ENCODE peak calls at places on chromosomes 2 and 18, in five cellular contexts. K, J, C, Y and A are unnamed samples.

GRCh38 chr2:234047361-234047760 is 3.1 kb upstream of the SPP2 start:
- DNase-seq in K (no peak), J (no peak), C (no peak), Y (no peak), A (no peak)

GRCh38 chr2:201432038-201432437 is 19.2 kb downstream of the TRAK2 start:
- DNase-seq in K (no peak), J (no peak), C (no peak), Y (peak), A (no peak)

GRCh38 chr2:8049851-8050571 is 631.8 kb upstream of the ID2 start:
- DNase-seq in K (no peak), J (no peak), C (no peak), Y (no peak), A (no peak)

GRCh38 chr2:54858021-54858681 is 134.7 kb downstream of the EML6 start:
- DNase-seq in K (no peak), J (no peak), C (no peak), Y (peak), A (no peak)

GRCh38 chr2:64792310-64792709 is 138.6 kb upstream of the SERTAD2 start:
- DNase-seq in K (no peak), J (no peak), C (no peak), Y (peak), A (peak)

GRCh38 chr2:23426284-23426905 is 41.4 kb downstream of the KLHL29 start:
- DNase-seq in K (no peak), J (no peak), C (no peak), Y (no peak), A (no peak)

GRCh38 chr18:58297198-58297597 is 253.2 kb downstream of the NEDD4L start:
- DNase-seq in K (no peak), J (no peak), C (no peak), Y (no peak), A (no peak)

GRCh38 chr18:73948497-73948896 is 199.1 kb downstream of the FBXO15 start:
- DNase-seq in K (no peak), J (no peak), C (no peak), Y (no peak), A (no peak)

GRCh38 chr2:149686677-149687427 is 99.3 kb upstream of the MMADHC start:
- DNase-seq in K (no peak), J (no peak), C (no peak), Y (no peak), A (peak)

GRCh38 chr18:76923485-76924085 is 101.2 kb downstream of the ZNF236 start:
- DNase-seq in K (peak), J (no peak), C (peak), Y (peak), A (peak)

GRCh38 chr2:26562811-26563645 is 78.1 kb downstream of the CIB4 start:
- DNase-seq in K (no peak), J (no peak), C (peak), Y (no peak), A (no peak)

GRCh38 chr2:32235315-32235714 is 29.4 kb downstream of the NLRC4 start:
- DNase-seq in K (no peak), J (peak), C (no peak), Y (no peak), A (no peak)

GRCh38 chr2:16621348-16621747 is 44.3 kb downstream of the CYRIA start:
- DNase-seq in K (no peak), J (no peak), C (no peak), Y (no peak), A (no peak)

GRCh38 chr2:240236217-240237111 is 96.0 kb upstream of the OTOS start:
- DNase-seq in K (no peak), J (no peak), C (no peak), Y (no peak), A (peak)

GRCh38 chr2:24435391-24436316 is 55.4 kb upstream of the NCOA1 start:
- DNase-seq in K (no peak), J (peak), C (no peak), Y (no peak), A (peak)

GRCh38 chr2:181777654-181778053 is 97.3 kb upstream of the NEUROD1 start:
- DNase-seq in K (no peak), J (no peak), C (no peak), Y (no peak), A (no peak)

GRCh38 chr18:28208268-28208667 is 31.3 kb upstream of the CDH2 start:
- DNase-seq in K (no peak), J (no peak), C (no peak), Y (no peak), A (no peak)

GRCh38 chr2:20468549-20469500 is 22.0 kb downstream of the RHOB start:
- DNase-seq in K (no peak), J (no peak), C (no peak), Y (no peak), A (no peak)

GRCh38 chr2:224417361-224417729 is 15.4 kb upstream of the FAM124B start:
- DNase-seq in K (no peak), J (peak), C (no peak), Y (peak), A (no peak)

GRCh38 chr18:62486290-62486964 is 36.4 kb upstream of the ZCCHC2 start:
- DNase-seq in K (peak), J (no peak), C (peak), Y (peak), A (no peak)

GRCh38 chr18:63299837-63300787 is 19.5 kb downstream of the BCL2 start:
- DNase-seq in K (no peak), J (no peak), C (no peak), Y (no peak), A (no peak)

DNA sequence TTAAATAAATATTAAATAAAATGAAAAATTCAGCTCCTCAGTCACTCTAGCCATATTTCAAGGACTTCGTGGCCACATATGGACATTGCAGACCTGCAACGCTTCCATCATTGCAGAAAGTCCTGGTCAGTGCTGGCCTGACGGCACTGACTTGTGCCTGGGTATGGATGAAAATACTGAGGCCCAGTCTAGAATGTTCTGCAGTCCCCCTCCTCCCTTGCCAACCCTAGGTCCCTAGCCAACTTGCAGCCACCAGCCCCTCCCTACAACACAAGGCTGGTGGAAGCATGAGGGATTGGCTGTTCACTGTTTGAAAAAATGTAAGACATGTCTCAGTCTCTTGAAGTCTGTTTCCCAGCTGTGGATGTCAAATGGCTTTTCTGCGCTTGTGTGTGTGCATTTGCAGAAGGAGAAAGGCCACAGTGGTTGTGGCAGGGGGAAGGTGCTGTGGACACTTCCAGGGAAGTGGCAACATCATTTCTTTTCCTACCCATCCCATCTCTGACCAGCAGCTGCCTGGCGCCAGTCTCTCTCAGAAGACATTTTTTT is 9.9 kb downstream of the IGFBP5 start:
- DNase-seq in K (no peak), J (no peak), C (no peak), Y (no peak), A (no peak)
- H3K9ac ChIP-seq in K (no peak), J (no peak), C (no peak), Y (no peak), A (no peak)

GRCh38 chr2:125713533-125713932 is 942.4 kb upstream of the GYPC start:
- DNase-seq in K (no peak), J (no peak), C (no peak), Y (no peak), A (no peak)

GRCh38 chr2:125710561-125710960 is 945.4 kb upstream of the GYPC start:
- DNase-seq in K (no peak), J (no peak), C (no peak), Y (no peak), A (no peak)

GRCh38 chr2:125711081-125711480 is 944.9 kb upstream of the GYPC start:
- DNase-seq in K (no peak), J (no peak), C (no peak), Y (no peak), A (no peak)
- TF ChIP-seq POLR2AphosphoS5 in K (no peak), J (no peak), C (no peak), Y (no peak), A (no peak)

DNA sequence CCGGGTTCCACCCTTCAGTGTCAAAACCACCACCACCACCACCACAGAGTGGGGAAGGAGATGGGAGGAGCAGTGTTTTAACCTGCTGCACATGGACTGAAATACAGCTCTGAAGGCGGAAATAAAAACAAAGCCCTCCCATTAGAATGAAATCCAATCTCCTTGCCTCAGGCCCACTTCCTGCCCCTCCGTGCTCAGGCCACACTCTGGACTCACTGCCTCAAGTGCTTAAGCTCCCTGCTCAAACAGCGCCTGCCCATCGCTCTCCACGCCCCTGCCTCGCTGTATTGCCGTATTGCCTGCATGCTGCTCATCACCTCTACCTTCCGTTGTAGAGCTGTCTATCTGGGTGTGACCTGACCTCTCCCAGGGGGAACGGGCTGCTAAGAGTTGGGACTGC is 31.5 kb upstream of the NEB start:
- DNase-seq in K (no peak), J (no peak), C (no peak), Y (no peak), A (no peak)
- H3K9ac ChIP-seq in K (peak), J (no peak), C (no peak), Y (no peak), A (no peak)

GRCh38 chr2:168189835-168190426 is 57.5 kb downstream of the STK39 start:
- DNase-seq in K (no peak), J (no peak), C (peak), Y (no peak), A (no peak)
- TF ChIP-seq POLR2AphosphoS5 in K (no peak), J (no peak), C (peak), Y (no peak), A (no peak)

GRCh38 chr2:109232909-109233308 is 103.9 kb downstream of the SH3RF3 start:
- DNase-seq in K (no peak), J (no peak), C (no peak), Y (no peak), A (no peak)
- H3K9ac ChIP-seq in K (no peak), J (no peak), C (no peak), Y (no peak), A (no peak)

GRCh38 chr18:75140296-75140695 is 68.6 kb downstream of the PTGR3 start:
- DNase-seq in K (no peak), J (no peak), C (no peak), Y (no peak), A (no peak)
- TF ChIP-seq POLR2AphosphoS5 in K (no peak), J (no peak), C (no peak), Y (no peak), A (no peak)

GRCh38 chr2:6053711-6054393 is 361.7 kb downstream of the SOX11 start:
- DNase-seq in K (no peak), J (no peak), C (no peak), Y (no peak), A (no peak)
- H3K9ac ChIP-seq in K (no peak), J (no peak), C (no peak), Y (no peak), A (no peak)